ENCODE peak calls at places on chromosomes 2 and 18, in seven cellular contexts. Y is PC-9; E is GM23248; G is epithelial cell of proximal tubule; O is CD8-positive, alpha-beta T cell; A is glomerular endothelial cell; P is GM04504. C is an unnamed sample.
A peak's percentile ranks its signal among the peaks of the same experiment; 100 is the strongest.

GRCh38 chr2:121102949-121103348 is 182.1 kb downstream of the TFCP2L1 start:
- DNase-seq in O (no peak), G (no peak), E (no peak), A (no peak), P (no peak), Y (no peak), C (no peak)

GRCh38 chr2:217288472-217289063 is 428.7 kb upstream of the TNP1 start:
- DNase-seq in P (no peak), A (no peak), Y (no peak), O (no peak), G (no peak), E (no peak), C (no peak)

GRCh38 chr2:144320491-144320890 is 199.4 kb downstream of the ZEB2 start:
- DNase-seq in O (peak; percentile 76), G (no peak), P (no peak), A (peak; percentile 41), E (peak; percentile 79), Y (no peak), C (no peak)

GRCh38 chr18:64165906-64166305 is 17.0 kb upstream of the LINC00305 start:
- DNase-seq in G (peak; percentile 1), Y (no peak), A (no peak), P (no peak), O (no peak), E (peak; percentile 73), C (no peak)

GRCh38 chr2:75130171-75130570 is 69.1 kb downstream of the TACR1 start:
- DNase-seq in Y (no peak), P (no peak), A (no peak), G (no peak), O (no peak), E (peak; percentile 6), C (no peak)

GRCh38 chr2:230619471-230619870 is 93.2 kb upstream of the CAB39 start:
- DNase-seq in E (no peak), A (no peak), Y (peak; percentile 29), O (no peak), P (no peak), G (no peak), C (no peak)

GRCh38 chr2:213806125-213806726 is 522.0 kb downstream of the SPAG16 start:
- DNase-seq in Y (no peak), G (no peak), P (peak; percentile 6), A (peak; percentile 1), E (peak; percentile 60), O (no peak), C (no peak)

GRCh38 chr2:110869472-110870446 is 137.4 kb downstream of the ACOXL start:
- DNase-seq in O (no peak), P (no peak), G (no peak), A (no peak), E (peak; percentile 12), Y (peak; percentile 84), C (no peak)

GRCh38 chr2:188441288-188441947 is 149.7 kb downstream of the GULP1 start:
- DNase-seq in Y (no peak), G (no peak), E (no peak), P (no peak), A (no peak), O (no peak), C (no peak)

GRCh38 chr2:240462704-240463273 is 27.3 kb downstream of the GPC1 start:
- DNase-seq in O (no peak), Y (no peak), E (no peak), G (no peak), A (no peak), P (no peak), C (no peak)

GRCh38 chr18:56645415-56646016 is 5.6 kb upstream of the WDR7 start:
- DNase-seq in E (peak; percentile 24), A (no peak), Y (no peak), G (no peak), P (no peak), O (no peak), C (no peak)

GRCh38 chr18:33556846-33557245 is 21.2 kb upstream of the ASXL3 start:
- DNase-seq in O (no peak), A (no peak), G (no peak), E (no peak), Y (no peak), P (no peak), C (no peak)

GRCh38 chr2:236955675-236956618 is 129.7 kb upstream of the COPS8 start:
- DNase-seq in P (no peak), E (no peak), G (no peak), A (no peak), O (no peak), Y (no peak), C (no peak)

GRCh38 chr2:128495996-128496547 is 177.4 kb upstream of the HS6ST1 start:
- DNase-seq in A (no peak), O (no peak), P (no peak), E (no peak), Y (no peak), G (no peak), C (no peak)

GRCh38 chr2:208183937-208184336 is 5.9 kb downstream of the C2orf80 start:
- DNase-seq in E (no peak), G (no peak), P (no peak), O (no peak), Y (no peak), A (no peak), C (no peak)

GRCh38 chr2:209901187-209901586 is 101.3 kb upstream of the RPE start:
- DNase-seq in O (no peak), P (no peak), E (no peak), A (no peak), G (no peak), Y (no peak), C (no peak)

GRCh38 chr2:120552079-120552478 is 183.6 kb upstream of the GLI2 start:
- DNase-seq in P (no peak), A (no peak), Y (no peak), G (no peak), E (no peak), O (no peak), C (no peak)

GRCh38 chr2:194815475-194815874 is 841.6 kb upstream of the SLC39A10 start:
- DNase-seq in O (no peak), A (no peak), P (no peak), Y (no peak), E (no peak), G (no peak), C (no peak)

GRCh38 chr2:38097611-38098350 is 21.8 kb upstream of the CYP1B1 start:
- DNase-seq in O (no peak), E (peak; percentile 59), P (no peak), G (no peak), A (no peak), Y (no peak), C (no peak)

GRCh38 chr2:127103243-127104165 is 3.5 kb downstream of the BIN1 start:
- DNase-seq in A (no peak), O (no peak), E (no peak), G (no peak), Y (no peak), P (no peak), C (no peak)

GRCh38 chr2:151770995-151771394 is 36.7 kb upstream of the NEB start:
- DNase-seq in E (no peak), O (no peak), Y (no peak), P (no peak), A (no peak), G (no peak), C (no peak)

GRCh38 chr18:13183790-13184189 is 34.8 kb upstream of the LDLRAD4 start:
- DNase-seq in Y (no peak), O (no peak), P (no peak), G (no peak), E (no peak), A (no peak), C (no peak)

GRCh38 chr2:99488587-99488998 is 1.2 kb downstream of the REV1 start:
- DNase-seq in G (no peak), E (peak; percentile 55), A (no peak), Y (peak; percentile 31), P (no peak), O (no peak), C (no peak)

GRCh38 chr2:71550801-71551630 is 97.7 kb downstream of the DYSF start:
- DNase-seq in G (no peak), O (no peak), E (no peak), P (no peak), A (no peak), Y (no peak), C (no peak)

GRCh38 chr2:40550085-40550484 is 98.2 kb upstream of the SLC8A1 start:
- DNase-seq in G (no peak), O (no peak), Y (no peak), A (no peak), E (no peak), P (no peak), C (no peak)

GRCh38 chr2:9774266-9774665 is 69.0 kb upstream of the TAF1B start:
- DNase-seq in P (no peak), G (no peak), A (no peak), O (no peak), E (peak; percentile 27), Y (no peak), C (no peak)

C was measured in BJ.